ENCODE peak calls at places on chromosomes 6 and 20, in nine cellular contexts. R is COR-L47; F is kidney tubule cell; S is RWPE1; Y is hypothalamus; U is choroid plexus epithelial cell; D is LoVo; O is GM10248; Q is activated CD8-positive, alpha-beta T cell treated with anti-CD3 and anti-CD28 coated beads for 36 hours. G is an unnamed sample.

GRCh38 chr6:39309942-39310531 is 4.2 kb downstream of the KCNK17 start:
- DNase-seq in R (peak), F (peak), S (peak), Y (peak), U (peak), D (peak), O (peak), Q (peak), G (peak)

GRCh38 chr6:83365931-83366330 is 64.9 kb downstream of the ME1 start:
- DNase-seq in R (no peak), F (no peak), S (no peak), Y (no peak), U (peak), D (no peak), O (no peak), Q (no peak), G (no peak)

GRCh38 chr6:168060521-168060931 is 18.5 kb downstream of the FRMD1 start:
- DNase-seq in R (peak), F (peak), S (peak), Y (peak), U (peak), D (no peak), O (no peak), Q (no peak), G (no peak)

GRCh38 chr6:147906361-147906760 is 397.9 kb downstream of the SAMD5 start:
- DNase-seq in R (no peak), F (peak), S (peak), Y (no peak), U (peak), D (no peak), O (no peak), Q (no peak), G (no peak)

GRCh38 chr6:37826993-37827392 is 7.5 kb downstream of the ZFAND3 start:
- DNase-seq in R (no peak), F (no peak), S (no peak), Y (no peak), U (no peak), D (no peak), O (no peak), Q (no peak), G (no peak)

GRCh38 chr6:133983099-133983939 is 30.3 kb downstream of the TBPL1 start:
- DNase-seq in R (no peak), F (no peak), S (no peak), Y (no peak), U (peak), D (no peak), O (no peak), Q (peak), G (no peak)

GRCh38 chr20:22931653-22932052 is 103.5 kb upstream of the SSTR4 start:
- DNase-seq in R (no peak), F (no peak), S (no peak), Y (no peak), U (no peak), D (no peak), O (no peak), Q (no peak), G (no peak)

GRCh38 chr6:113595921-113596376 is 261.2 kb upstream of the MARCKS start:
- DNase-seq in R (no peak), F (no peak), S (no peak), Y (no peak), U (peak), D (no peak), O (no peak), Q (no peak), G (no peak)

GRCh38 chr20:23100021-23100753 is 14.1 kb upstream of the CD93 start:
- DNase-seq in R (no peak), F (no peak), S (peak), Y (no peak), U (no peak), D (no peak), O (no peak), Q (no peak), G (no peak)

GRCh38 chr20:25574411-25574810 is 10.9 kb downstream of the NINL start:
- DNase-seq in R (no peak), F (peak), S (no peak), Y (no peak), U (peak), D (no peak), O (no peak), Q (no peak), G (no peak)

GRCh38 chr20:21099653-21100589 is 6.2 kb downstream of the LINC00237 start:
- DNase-seq in R (peak), F (no peak), S (peak), Y (peak), U (no peak), D (peak), O (peak), Q (peak), G (peak)

GRCh38 chr20:40685349-40685748 is 3.7 kb downstream of the MAFB start:
- DNase-seq in R (no peak), F (no peak), S (no peak), Y (no peak), U (no peak), D (no peak), O (no peak), Q (no peak), G (no peak)

GRCh38 chr6:131636880-131637792 is at the start of gene ENPP3:
- DNase-seq in R (no peak), F (no peak), S (no peak), Y (no peak), U (peak), D (no peak), O (no peak), Q (no peak), G (no peak)

GRCh38 chr6:36946526-36946925 is 8.0 kb upstream of the PI16 start:
- DNase-seq in R (no peak), F (no peak), S (no peak), Y (no peak), U (no peak), D (no peak), O (no peak), Q (no peak), G (no peak)

GRCh38 chr6:129902681-129903080 is 41.6 kb upstream of the TMEM244 start:
- DNase-seq in R (no peak), F (no peak), S (no peak), Y (no peak), U (no peak), D (no peak), O (no peak), Q (no peak), G (no peak)

GRCh38 chr20:18995455-18995854 is 181.9 kb downstream of the SCP2D1 start:
- DNase-seq in R (no peak), F (no peak), S (no peak), Y (no peak), U (no peak), D (no peak), O (no peak), Q (no peak), G (no peak)

GRCh38 chr6:153013438-153013837 is 10.9 kb upstream of the MTRF1L start:
- DNase-seq in R (no peak), F (no peak), S (no peak), Y (no peak), U (peak), D (no peak), O (no peak), Q (no peak), G (no peak)

GRCh38 chr6:17012421-17013225 is 89.2 kb upstream of the STMND1 start:
- DNase-seq in R (no peak), F (peak), S (no peak), Y (peak), U (peak), D (no peak), O (no peak), Q (no peak), G (no peak)

GRCh38 chr6:4666886-4667513 is 109.2 kb upstream of the CDYL start:
- DNase-seq in R (no peak), F (no peak), S (no peak), Y (no peak), U (no peak), D (no peak), O (no peak), Q (no peak), G (no peak)

GRCh38 chr6:79946773-79947190 is 571 bp downstream of the ELOVL4 start:
- DNase-seq in R (peak), F (no peak), S (peak), Y (peak), U (peak), D (no peak), O (peak), Q (peak), G (peak)

GRCh38 chr20:41249371-41249770 is 68.2 kb downstream of the ZHX3 start:
- DNase-seq in R (no peak), F (peak), S (peak), Y (peak), U (peak), D (no peak), O (peak), Q (no peak), G (no peak)

GRCh38 chr6:149457316-149457884 is 27.4 kb downstream of the ZC3H12D start:
- DNase-seq in R (no peak), F (no peak), S (no peak), Y (no peak), U (peak), D (no peak), O (no peak), Q (no peak), G (no peak)

GRCh38 chr20:4665591-4665990 is 56.1 kb upstream of the PRND start:
- DNase-seq in R (no peak), F (no peak), S (no peak), Y (no peak), U (peak), D (no peak), O (no peak), Q (no peak), G (no peak)

GRCh38 chr20:3275966-3276365 is 37.0 kb upstream of the SLC4A11 start:
- DNase-seq in R (no peak), F (no peak), S (no peak), Y (no peak), U (peak), D (no peak), O (no peak), Q (no peak), G (no peak)

GRCh38 chr6:152897807-152898399 is 84.9 kb downstream of the FBXO5 start:
- DNase-seq in R (no peak), F (peak), S (peak), Y (peak), U (peak), D (peak), O (peak), Q (peak), G (peak)